ENCODE peak calls at places on chromosomes 1 and 21, in six cellular contexts. E is LHCN-M2; W is activated CD4-positive, CD25-positive, alpha-beta regulatory T cell; N is tibial nerve; S is T-cell; H is bronchial epithelial cell. T is an unnamed sample.

GRCh38 chr1:94875794-94876193 is 51.1 kb downstream of the CNN3 start:
- DNase-seq in H (peak; percentile 96), E (no peak), W (no peak), N (no peak), S (no peak), T (peak; percentile 19)

GRCh38 chr21:46119565-46120271 is 21.8 kb downstream of the COL6A2 start:
- DNase-seq in E (no peak), N (peak; percentile 8), W (no peak), H (no peak), S (no peak), T (no peak)

GRCh38 chr1:92411511-92411910 is 75.2 kb downstream of the GFI1 start:
- DNase-seq in H (peak; percentile 30), E (peak; percentile 53), S (no peak), W (no peak), N (no peak), T (peak; percentile 13)

GRCh38 chr1:218322762-218323161 is 22.4 kb upstream of the TGFB2 start:
- DNase-seq in S (no peak), E (no peak), N (no peak), W (no peak), H (no peak), T (no peak)

GRCh38 chr1:6157528-6158174 is 22.5 kb downstream of the CHD5 start:
- DNase-seq in E (peak; percentile 59), W (no peak), N (no peak), S (no peak), H (peak; percentile 98), T (peak; percentile 99)

GRCh38 chr1:63000508-63000907 is 216.6 kb downstream of the ATG4C start:
- DNase-seq in N (no peak), E (no peak), S (no peak), W (no peak), H (no peak), T (no peak)

GRCh38 chr1:150514260-150514659 is 1.3 kb upstream of the FALEC start:
- DNase-seq in N (no peak), W (no peak), S (no peak), E (no peak), H (no peak), T (no peak)

GRCh38 chr1:27504588-27505419 is 14.8 kb upstream of the WASF2 start:
- DNase-seq in W (no peak), N (peak; percentile 81), H (peak; percentile 54), S (no peak), E (peak; percentile 89), T (no peak)

GRCh38 chr1:200081982-200082272 is 54.4 kb downstream of the NR5A2 start:
- DNase-seq in W (no peak), N (no peak), S (no peak), H (no peak), E (no peak), T (no peak)

GRCh38 chr1:159900755-159901335 is 880 bp upstream of the CFAP45 start:
- DNase-seq in W (no peak), S (no peak), N (no peak), H (no peak), E (no peak), T (no peak)

GRCh38 chr1:65247419-65248359 is 61.7 kb upstream of the DNAJC6 start:
- DNase-seq in N (no peak), S (no peak), E (peak; percentile 84), W (no peak), H (peak; percentile 64), T (peak; percentile 56)